ENCODE peak calls at places on chromosomes 13 and 19, in seven cellular contexts. U is astrocyte of the cerebellum; C is tibial artery; F is heart right ventricle; I is naive thymus-derived CD4-positive, alpha-beta T cell; O is psoas muscle; B is fibroblast of mammary gland. K is an unnamed sample.

GRCh38 chr19:28966737-28967401 is 246.1 kb downstream of the UQCRFS1 start:
- DNase-seq in B (no peak), U (no peak), F (no peak), C (no peak), I (no peak), O (no peak), K (peak)

GRCh38 chr19:56253737-56254136 is 18.8 kb upstream of the EDDM13 start:
- DNase-seq in F (no peak), O (no peak), U (peak), I (no peak), B (peak), C (no peak), K (peak)

GRCh38 chr13:110447801-110448200 is 113.7 kb downstream of the RAB20 start:
- DNase-seq in B (no peak), C (peak), O (no peak), I (no peak), U (no peak), F (no peak), K (no peak)

GRCh38 chr19:49988433-49988832 is 27.5 kb upstream of the SIGLEC11 start:
- DNase-seq in F (no peak), B (peak), C (no peak), I (no peak), O (no peak), U (no peak), K (peak)

GRCh38 chr19:42111384-42111783 is 20.9 kb downstream of the POU2F2 start:
- DNase-seq in U (no peak), I (no peak), C (no peak), F (no peak), O (no peak), B (peak), K (no peak)

GRCh38 chr13:74070065-74070464 is 64.1 kb downstream of the KLF12 start:
- DNase-seq in F (no peak), B (no peak), C (no peak), U (no peak), O (no peak), I (no peak), K (no peak)

GRCh38 chr19:18669524-18669817 is 14.0 kb upstream of the CRTC1 start:
- DNase-seq in U (peak), F (no peak), I (no peak), C (no peak), O (no peak), B (peak), K (peak)

GRCh38 chr19:11131471-11131870 is 24.1 kb downstream of the SPC24 start:
- DNase-seq in U (no peak), O (no peak), C (no peak), F (no peak), I (no peak), B (no peak), K (no peak)

GRCh38 chr19:55486043-55486970 is 1.3 kb downstream of the NAT14 start:
- DNase-seq in U (no peak), C (no peak), F (no peak), B (peak), O (peak), I (no peak), K (no peak)

GRCh38 chr13:100789968-100790367 is 115.4 kb upstream of the TMTC4 start:
- DNase-seq in B (peak), I (no peak), U (no peak), O (no peak), F (no peak), C (no peak), K (no peak)

GRCh38 chr19:33502991-33503790 is 18.4 kb downstream of the PEPD start:
- DNase-seq in U (no peak), C (peak), B (no peak), O (no peak), F (no peak), I (no peak), K (no peak)

GRCh38 chr19:39515551-39516191 is 732 bp downstream of the SELENOV start:
- DNase-seq in I (no peak), C (no peak), B (no peak), F (no peak), U (no peak), O (no peak), K (no peak)

GRCh38 chr13:112670118-112670517 is 19.7 kb upstream of the ATP11A start:
- DNase-seq in F (no peak), C (no peak), O (no peak), I (no peak), U (no peak), B (no peak), K (no peak)

GRCh38 chr19:2274937-2275535 is 6.9 kb downstream of the PEAK3 start:
- DNase-seq in C (no peak), B (peak), U (peak), O (peak), I (no peak), F (peak), K (peak)

GRCh38 chr13:30394798-30395191 is 27.5 kb upstream of the UBE2L5 start:
- DNase-seq in I (no peak), B (peak), C (no peak), O (no peak), F (no peak), U (no peak), K (peak)

GRCh38 chr19:37942516-37942902 is 35.5 kb downstream of the SIPA1L3 start:
- DNase-seq in O (no peak), U (no peak), C (peak), I (no peak), F (no peak), B (no peak), K (no peak)

GRCh38 chr19:38596057-38596981 is 21.4 kb downstream of the MAP4K1 start:
- DNase-seq in B (no peak), U (no peak), O (peak), I (no peak), C (no peak), F (no peak), K (peak)

GRCh38 chr13:26475176-26476110 is 82.0 kb upstream of the WASF3 start:
- DNase-seq in O (no peak), C (no peak), B (no peak), U (no peak), F (no peak), I (no peak), K (no peak)

GRCh38 chr19:32350492-32350891 is 5.1 kb downstream of the ZNF507 start:
- DNase-seq in F (no peak), B (peak), I (no peak), U (no peak), O (no peak), C (no peak), K (no peak)

GRCh38 chr13:110405597-110406450 is 98.7 kb downstream of the COL4A2 start:
- DNase-seq in U (peak), C (no peak), I (no peak), O (no peak), F (no peak), B (peak), K (peak)

GRCh38 chr13:109779876-109780516 is 6.4 kb downstream of the IRS2 start:
- DNase-seq in F (no peak), C (no peak), U (no peak), O (no peak), B (no peak), I (no peak), K (peak)

GRCh38 chr19:15640294-15640903 is at the start of gene CYP4F3:
- DNase-seq in O (no peak), C (no peak), B (no peak), F (peak), U (no peak), I (no peak), K (no peak)

GRCh38 chr19:45294291-45295029 is 28.2 kb downstream of the CKM start:
- DNase-seq in U (no peak), C (peak), F (peak), I (no peak), O (peak), B (peak), K (no peak)

GRCh38 chr13:45540195-45540594 is 75.3 kb downstream of the ERICH6B start:
- DNase-seq in B (no peak), C (no peak), O (no peak), F (no peak), U (no peak), I (no peak), K (no peak)

GRCh38 chr13:46317120-46317519 is 69.9 kb downstream of the RUBCNL start:
- DNase-seq in B (peak), F (no peak), C (no peak), U (no peak), O (no peak), I (no peak), K (peak)

GRCh38 chr19:7176792-7177191 is 107.3 kb downstream of the ZNF557 start:
- DNase-seq in C (no peak), F (no peak), I (no peak), O (no peak), U (no peak), B (no peak), K (no peak)

GRCh38 chr13:32883501-32883900 is 132.7 kb upstream of the KL start:
- DNase-seq in B (peak), I (no peak), F (no peak), U (peak), C (no peak), O (no peak), K (peak)

GRCh38 chr19:5877869-5878268 is 7.5 kb upstream of the FUT5 start:
- DNase-seq in I (no peak), O (no peak), C (no peak), B (no peak), F (no peak), U (no peak), K (no peak)

GRCh38 chr19:5870986-5871394 is 650 bp upstream of the FUT5 start:
- DNase-seq in B (no peak), I (no peak), U (no peak), C (no peak), O (no peak), F (no peak), K (no peak)

GRCh38 chr19:5877427-5877826 is 7.1 kb upstream of the FUT5 start:
- DNase-seq in B (no peak), F (no peak), U (no peak), I (no peak), O (no peak), C (no peak), K (no peak)

DNA sequence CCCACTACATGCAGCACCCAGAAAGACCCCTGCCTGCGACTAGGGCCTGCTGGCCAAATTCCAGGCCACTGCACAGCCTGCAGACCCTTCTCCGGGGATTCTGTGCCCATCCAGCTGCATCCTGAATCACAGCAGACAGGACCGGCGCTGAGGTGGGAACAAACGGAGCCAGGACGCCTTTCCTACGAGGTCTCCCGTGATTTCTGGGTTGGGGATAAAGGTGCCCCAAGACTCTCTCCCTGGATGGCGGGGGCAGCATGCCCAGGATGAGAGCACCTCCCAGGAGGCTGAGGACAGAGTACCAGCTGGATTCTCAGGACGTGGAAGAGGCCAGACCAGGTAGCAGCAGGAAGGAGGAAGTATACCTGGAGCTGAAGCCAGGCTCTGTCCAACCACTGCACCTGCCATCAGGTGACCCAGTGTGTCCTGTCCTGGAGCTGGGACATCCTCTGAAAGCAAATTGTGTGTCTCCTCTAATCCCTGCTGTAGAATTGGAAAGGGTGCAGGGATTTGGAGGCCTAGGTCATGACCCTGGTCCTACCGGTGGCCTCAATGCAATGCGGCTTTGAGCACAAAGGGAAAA is 3.4 kb upstream of the FUT5 start:
- DNase-seq in B (no peak), F (no peak), U (no peak), O (no peak), C (no peak), I (no peak), K (no peak)
- H3K4me3 ChIP-seq in B (no peak), F (no peak), U (no peak), O (no peak), C (no peak), I (no peak), K (no peak)

GRCh38 chr19:4473708-4474503 is 1.8 kb downstream of the HDGFL2 start:
- DNase-seq in F (no peak), C (no peak), O (no peak), B (no peak), I (no peak), U (no peak), K (no peak)
- H3K4me3 ChIP-seq in F (peak), C (peak), O (peak), B (peak), I (no peak), U (peak), K (peak)

GRCh38 chr19:34676697-34677385 is at the start of gene SCGB2B2:
- DNase-seq in U (no peak), F (no peak), I (no peak), O (no peak), B (no peak), C (no peak), K (no peak)
- H3K4me3 ChIP-seq in U (peak), F (peak), I (peak), O (peak), B (peak), C (peak), K (peak)

DNA sequence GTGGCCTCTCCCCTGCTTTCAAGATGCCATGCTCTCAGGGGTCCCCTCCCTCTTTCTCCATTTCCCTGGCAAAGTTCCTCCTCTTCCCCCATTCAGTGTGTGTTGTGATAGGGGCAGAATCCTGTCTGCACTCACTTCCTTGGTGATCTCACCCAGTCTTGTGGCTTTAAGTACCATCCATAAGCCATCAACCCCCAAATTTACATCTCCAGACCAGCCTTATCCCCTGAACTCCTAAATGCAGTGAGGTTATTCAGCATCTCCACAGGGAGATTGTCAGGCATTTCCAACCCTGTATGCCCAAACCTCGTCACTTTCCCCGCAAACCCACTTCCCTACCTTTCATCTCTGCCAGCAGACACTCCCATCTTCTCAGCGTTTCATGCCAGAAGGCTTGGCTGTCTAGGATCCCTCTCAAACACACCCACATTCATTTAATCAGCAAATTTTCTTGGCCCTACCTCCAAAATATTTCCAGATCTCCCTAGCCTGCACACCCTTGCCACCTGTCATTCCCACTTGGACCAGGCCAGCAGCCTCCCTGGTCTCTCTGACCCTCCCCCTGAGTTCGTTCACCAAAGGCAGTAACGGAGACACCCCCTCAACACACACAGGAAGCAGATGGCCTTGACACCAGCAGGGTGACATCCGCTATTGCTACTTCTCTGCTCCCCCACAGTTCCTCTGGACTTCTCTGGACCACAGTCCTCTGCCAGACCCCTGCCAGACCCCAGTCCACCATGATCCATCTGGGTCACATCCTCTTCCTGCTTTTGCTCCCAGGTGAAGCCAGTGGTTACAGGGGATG is at the start of gene HCST:
- DNase-seq in U (no peak), O (no peak), F (no peak), I (peak), C (no peak), B (peak), K (peak)
- H3K4me3 ChIP-seq in U (peak), O (peak), F (peak), I (peak), C (no peak), B (peak), K (peak)